ENCODE peak calls at places on chromosomes 1 and 21, in ten cellular contexts. One of them, this sample, is unnamed.

GRCh38 chr1:205430631-205431305 is 8.9 kb upstream of the LEMD1 start:
- DNase-seq in body of pancreas: peak; percentile 79
- DNase-seq in RWPE2: no peak
- DNase-seq in GM23338: peak; percentile 88
- DNase-seq in bronchial epithelial cell: peak; percentile 38
- DNase-seq in adrenal gland: peak; percentile 69
- DNase-seq in heart left ventricle: peak; percentile 42
- DNase-seq in OCI-LY7: peak; percentile 88
- DNase-seq in tibial artery: no peak
- DNase-seq in colonic mucosa: peak; percentile 80
- DNase-seq in this sample: no peak

GRCh38 chr1:89633745-89634625 is 1.1 kb downstream of the LRRC8C start:
- DNase-seq in body of pancreas: peak; percentile 7
- DNase-seq in RWPE2: no peak
- DNase-seq in GM23338: peak; percentile 56
- DNase-seq in bronchial epithelial cell: peak; percentile 40
- DNase-seq in adrenal gland: peak; percentile 33
- DNase-seq in heart left ventricle: peak; percentile 25
- DNase-seq in OCI-LY7: peak; percentile 55
- DNase-seq in tibial artery: no peak
- DNase-seq in colonic mucosa: peak; percentile 26
- DNase-seq in this sample: no peak

GRCh38 chr1:191152776-191153175 is 675.1 kb upstream of the BRINP3 start:
- DNase-seq in body of pancreas: no peak
- DNase-seq in RWPE2: no peak
- DNase-seq in GM23338: no peak
- DNase-seq in bronchial epithelial cell: no peak
- DNase-seq in adrenal gland: no peak
- DNase-seq in heart left ventricle: no peak
- DNase-seq in OCI-LY7: no peak
- DNase-seq in tibial artery: no peak
- DNase-seq in colonic mucosa: no peak
- DNase-seq in this sample: no peak

GRCh38 chr1:193957556-193958095 is 771.2 kb upstream of the B3GALT2 start:
- DNase-seq in body of pancreas: no peak
- DNase-seq in RWPE2: no peak
- DNase-seq in GM23338: no peak
- DNase-seq in bronchial epithelial cell: peak; percentile 15
- DNase-seq in adrenal gland: no peak
- DNase-seq in heart left ventricle: no peak
- DNase-seq in OCI-LY7: no peak
- DNase-seq in tibial artery: no peak
- DNase-seq in colonic mucosa: no peak
- DNase-seq in this sample: no peak

GRCh38 chr1:246537887-246538286 is 28.2 kb downstream of the TFB2M start:
- DNase-seq in body of pancreas: no peak
- DNase-seq in RWPE2: no peak
- DNase-seq in GM23338: no peak
- DNase-seq in bronchial epithelial cell: peak; percentile 50
- DNase-seq in adrenal gland: no peak
- DNase-seq in heart left ventricle: no peak
- DNase-seq in OCI-LY7: no peak
- DNase-seq in tibial artery: no peak
- DNase-seq in colonic mucosa: peak; percentile 51
- DNase-seq in this sample: no peak

GRCh38 chr1:9722378-9722749 is 70.8 kb downstream of the PIK3CD start:
- DNase-seq in body of pancreas: no peak
- DNase-seq in RWPE2: no peak
- DNase-seq in GM23338: no peak
- DNase-seq in bronchial epithelial cell: no peak
- DNase-seq in adrenal gland: no peak
- DNase-seq in heart left ventricle: no peak
- DNase-seq in OCI-LY7: no peak
- DNase-seq in tibial artery: no peak
- DNase-seq in colonic mucosa: no peak
- DNase-seq in this sample: no peak

GRCh38 chr1:213783273-213783672 is 204.5 kb upstream of the PROX1 start:
- DNase-seq in body of pancreas: no peak
- DNase-seq in RWPE2: no peak
- DNase-seq in GM23338: no peak
- DNase-seq in bronchial epithelial cell: no peak
- DNase-seq in adrenal gland: no peak
- DNase-seq in heart left ventricle: no peak
- DNase-seq in OCI-LY7: no peak
- DNase-seq in tibial artery: no peak
- DNase-seq in colonic mucosa: no peak
- DNase-seq in this sample: no peak

GRCh38 chr1:37497832-37498231 is 16.7 kb downstream of the MEAF6 start:
- DNase-seq in body of pancreas: peak; percentile 92
- DNase-seq in RWPE2: no peak
- DNase-seq in GM23338: no peak
- DNase-seq in bronchial epithelial cell: no peak
- DNase-seq in adrenal gland: no peak
- DNase-seq in heart left ventricle: no peak
- DNase-seq in OCI-LY7: no peak
- DNase-seq in tibial artery: no peak
- DNase-seq in colonic mucosa: peak; percentile 83
- DNase-seq in this sample: no peak

GRCh38 chr1:221117548-221117951 is 238.3 kb downstream of the HLX start:
- DNase-seq in body of pancreas: peak; percentile 79
- DNase-seq in RWPE2: no peak
- DNase-seq in GM23338: no peak
- DNase-seq in bronchial epithelial cell: no peak
- DNase-seq in adrenal gland: no peak
- DNase-seq in heart left ventricle: peak; percentile 39
- DNase-seq in OCI-LY7: no peak
- DNase-seq in tibial artery: peak; percentile 47
- DNase-seq in colonic mucosa: no peak
- DNase-seq in this sample: no peak

GRCh38 chr1:10651793-10652192 is 144.7 kb downstream of the CASZ1 start:
- DNase-seq in body of pancreas: peak; percentile 55
- DNase-seq in RWPE2: no peak
- DNase-seq in GM23338: peak; percentile 66
- DNase-seq in bronchial epithelial cell: no peak
- DNase-seq in adrenal gland: no peak
- DNase-seq in heart left ventricle: no peak
- DNase-seq in OCI-LY7: no peak
- DNase-seq in tibial artery: no peak
- DNase-seq in colonic mucosa: peak; percentile 44
- DNase-seq in this sample: no peak

GRCh38 chr1:99867682-99868081 is 17.5 kb downstream of the AGL start:
- DNase-seq in body of pancreas: no peak
- DNase-seq in RWPE2: no peak
- DNase-seq in GM23338: no peak
- DNase-seq in bronchial epithelial cell: no peak
- DNase-seq in adrenal gland: no peak
- DNase-seq in heart left ventricle: no peak
- DNase-seq in OCI-LY7: no peak
- DNase-seq in tibial artery: no peak
- DNase-seq in colonic mucosa: no peak
- DNase-seq in this sample: no peak

DNA sequence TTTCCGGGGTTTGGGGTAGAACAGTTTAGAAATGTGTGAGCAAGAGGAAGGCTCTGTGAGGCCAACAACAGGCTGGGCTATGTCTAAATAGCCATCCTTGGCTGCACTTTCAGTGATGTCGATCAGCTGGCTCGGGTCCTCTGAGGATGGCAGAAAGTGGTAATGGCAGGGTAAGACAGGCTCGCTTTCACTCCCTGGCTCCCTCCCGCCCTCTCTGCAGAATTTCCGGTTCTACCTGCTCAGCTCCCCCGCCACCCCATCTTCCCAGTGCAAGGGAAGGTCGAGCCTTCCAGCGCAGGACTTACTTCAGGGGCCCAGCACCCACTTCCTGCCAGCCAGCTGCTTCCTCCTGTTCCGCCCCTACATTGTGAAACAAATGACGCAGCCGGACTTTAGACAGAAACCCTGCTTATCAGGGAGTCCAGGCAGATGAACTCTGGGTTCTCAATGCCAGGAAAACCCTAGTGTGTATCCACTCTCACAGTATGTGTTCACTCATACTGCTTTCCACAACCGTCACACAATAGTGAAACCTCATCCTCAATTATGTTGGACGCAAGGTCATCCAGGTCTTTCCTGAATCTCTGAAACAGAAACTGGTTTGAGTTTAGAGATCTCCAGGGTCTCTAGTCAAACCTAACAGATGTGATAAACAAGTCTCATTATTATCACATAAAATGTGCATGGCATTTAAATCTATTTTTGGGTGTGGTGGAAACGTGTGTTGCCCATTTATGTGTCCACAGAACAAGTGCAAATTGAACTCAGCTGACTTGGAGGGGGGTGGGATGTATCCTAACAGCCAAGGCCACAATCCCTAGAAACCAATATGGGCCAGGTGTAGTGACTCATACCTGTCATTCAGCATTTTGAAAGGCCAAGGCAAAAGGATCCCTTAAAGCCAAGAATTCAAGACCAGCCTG is 7.1 kb downstream of the F11R start:
- DNase-seq in body of pancreas: peak; percentile 88
- DNase-seq in RWPE2: peak; percentile 95
- DNase-seq in GM23338: peak; percentile 93
- DNase-seq in bronchial epithelial cell: peak; percentile 97
- DNase-seq in adrenal gland: peak; percentile 97
- DNase-seq in heart left ventricle: peak; percentile 89
- DNase-seq in OCI-LY7: peak; percentile 88
- DNase-seq in tibial artery: peak; percentile 83
- DNase-seq in colonic mucosa: peak; percentile 94
- DNase-seq in this sample: peak; percentile 52
- H3K4me3 ChIP-seq in body of pancreas: no peak overlapping the region
- H3K4me3 ChIP-seq in RWPE2: no peak overlapping the region
- H3K4me3 ChIP-seq in GM23338: peak overlapping the region; percentile 41
- H3K4me3 ChIP-seq in bronchial epithelial cell: no peak overlapping the region
- H3K4me3 ChIP-seq in adrenal gland: no peak overlapping the region
- H3K4me3 ChIP-seq in heart left ventricle: no peak overlapping the region
- H3K4me3 ChIP-seq in OCI-LY7: peak overlapping the region; percentile 60
- H3K4me3 ChIP-seq in tibial artery: no peak overlapping the region
- H3K4me3 ChIP-seq in colonic mucosa: peak overlapping the region; percentile 12
- H3K4me3 ChIP-seq in this sample: peak overlapping the region; percentile 28

GRCh38 chr1:147618771-147619170 is 51.6 kb downstream of the ACP6 start:
- DNase-seq in body of pancreas: no peak
- DNase-seq in RWPE2: no peak
- DNase-seq in GM23338: no peak
- DNase-seq in bronchial epithelial cell: no peak
- DNase-seq in adrenal gland: no peak
- DNase-seq in heart left ventricle: no peak
- DNase-seq in OCI-LY7: no peak
- DNase-seq in tibial artery: no peak
- DNase-seq in colonic mucosa: no peak
- DNase-seq in this sample: no peak
- H3K36me3 ChIP-seq in body of pancreas: peaks cover 12% of the 10 kb centered on the region
- H3K36me3 ChIP-seq in RWPE2: peaks cover 44% of the 10 kb centered on the region
- H3K36me3 ChIP-seq in GM23338: peaks cover 37% of the 10 kb centered on the region
- H3K36me3 ChIP-seq in bronchial epithelial cell: peaks cover 14% of the 10 kb centered on the region
- H3K36me3 ChIP-seq in adrenal gland: no peaks in the 10 kb centered on the region
- H3K36me3 ChIP-seq in heart left ventricle: peaks cover 98% of the 10 kb centered on the region
- H3K36me3 ChIP-seq in OCI-LY7: peaks cover 59% of the 10 kb centered on the region
- H3K36me3 ChIP-seq in tibial artery: peaks cover 51% of the 10 kb centered on the region
- H3K36me3 ChIP-seq in colonic mucosa: no peaks in the 10 kb centered on the region
- H3K36me3 ChIP-seq in this sample: peaks cover 32% of the 10 kb centered on the region

GRCh38 chr21:19510057-19510456 is 1106.5 kb upstream of the TMPRSS15 start:
- DNase-seq in body of pancreas: no peak
- DNase-seq in RWPE2: no peak
- DNase-seq in GM23338: no peak
- DNase-seq in bronchial epithelial cell: no peak
- DNase-seq in adrenal gland: no peak
- DNase-seq in heart left ventricle: no peak
- DNase-seq in OCI-LY7: no peak
- DNase-seq in tibial artery: no peak
- DNase-seq in colonic mucosa: no peak
- DNase-seq in this sample: no peak

GRCh38 chr21:19508844-19509243 is 1105.3 kb upstream of the TMPRSS15 start:
- DNase-seq in body of pancreas: no peak
- DNase-seq in RWPE2: no peak
- DNase-seq in GM23338: no peak
- DNase-seq in bronchial epithelial cell: no peak
- DNase-seq in adrenal gland: no peak
- DNase-seq in heart left ventricle: no peak
- DNase-seq in OCI-LY7: no peak
- DNase-seq in tibial artery: no peak
- DNase-seq in colonic mucosa: no peak
- DNase-seq in this sample: no peak

GRCh38 chr21:19510653-19511052 is 1107.1 kb upstream of the TMPRSS15 start:
- DNase-seq in body of pancreas: no peak
- DNase-seq in RWPE2: no peak
- DNase-seq in GM23338: peak; percentile 19
- DNase-seq in bronchial epithelial cell: no peak
- DNase-seq in adrenal gland: no peak
- DNase-seq in heart left ventricle: no peak
- DNase-seq in OCI-LY7: no peak
- DNase-seq in tibial artery: no peak
- DNase-seq in colonic mucosa: no peak
- DNase-seq in this sample: no peak

GRCh38 chr21:19508442-19508841 is 1104.9 kb upstream of the TMPRSS15 start:
- DNase-seq in body of pancreas: no peak
- DNase-seq in RWPE2: no peak
- DNase-seq in GM23338: no peak
- DNase-seq in bronchial epithelial cell: no peak
- DNase-seq in adrenal gland: no peak
- DNase-seq in heart left ventricle: no peak
- DNase-seq in OCI-LY7: no peak
- DNase-seq in tibial artery: no peak
- DNase-seq in colonic mucosa: no peak
- DNase-seq in this sample: no peak

DNA sequence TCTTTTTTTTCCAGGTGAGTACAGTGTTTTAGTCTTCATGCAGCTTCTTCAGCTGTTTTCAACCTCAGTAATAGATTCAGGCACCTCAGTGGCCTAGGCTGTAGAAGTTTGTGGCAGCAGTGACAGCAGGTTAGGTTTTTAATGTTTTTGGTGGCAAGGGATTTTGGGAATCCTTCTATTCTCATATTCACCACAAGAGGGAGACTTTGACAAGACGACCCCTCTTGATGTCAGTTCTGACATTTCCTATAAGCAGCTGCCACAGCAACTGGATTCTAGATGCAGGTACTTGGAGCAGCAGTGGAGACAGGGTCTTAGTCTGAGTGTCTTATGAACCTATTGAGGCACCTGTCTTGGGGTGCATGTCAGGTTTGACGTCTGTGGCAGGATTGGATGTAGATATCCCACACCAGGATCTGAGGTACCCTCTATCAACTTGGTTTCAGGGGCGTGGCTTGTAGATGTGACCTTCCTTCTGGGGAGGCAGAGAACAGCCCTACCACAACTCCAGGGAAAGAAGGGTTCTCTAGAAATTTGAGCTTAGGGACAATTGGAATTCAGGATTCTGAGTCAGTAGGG is 1104.2 kb upstream of the TMPRSS15 start:
- DNase-seq in body of pancreas: no peak
- DNase-seq in RWPE2: no peak
- DNase-seq in GM23338: peak; percentile 65
- DNase-seq in bronchial epithelial cell: no peak
- DNase-seq in adrenal gland: no peak
- DNase-seq in heart left ventricle: no peak
- DNase-seq in OCI-LY7: peak; percentile 3
- DNase-seq in tibial artery: no peak
- DNase-seq in colonic mucosa: no peak
- DNase-seq in this sample: no peak
- TF ChIP-seq CTCF in body of pancreas: peak; percentile 36
- TF ChIP-seq CTCF in RWPE2: peak; percentile 65
- TF ChIP-seq CTCF in GM23338: peak; percentile 63
- TF ChIP-seq CTCF in bronchial epithelial cell: no peak
- TF ChIP-seq CTCF in adrenal gland: no peak
- TF ChIP-seq CTCF in heart left ventricle: no peak
- TF ChIP-seq CTCF in OCI-LY7: peak; percentile 66
- TF ChIP-seq CTCF in tibial artery: no peak
- TF ChIP-seq CTCF in colonic mucosa: peak; percentile 23
- TF ChIP-seq CTCF in this sample: no peak

GRCh38 chr1:233544304-233544703 is 69.6 kb upstream of the KCNK1 start:
- DNase-seq in body of pancreas: no peak
- DNase-seq in RWPE2: no peak
- DNase-seq in GM23338: no peak
- DNase-seq in bronchial epithelial cell: no peak
- DNase-seq in adrenal gland: no peak
- DNase-seq in heart left ventricle: no peak
- DNase-seq in OCI-LY7: no peak
- DNase-seq in tibial artery: no peak
- DNase-seq in colonic mucosa: no peak
- DNase-seq in this sample: no peak
- H3K4me3 ChIP-seq in body of pancreas: no peak overlapping the region
- H3K4me3 ChIP-seq in RWPE2: no peak overlapping the region
- H3K4me3 ChIP-seq in GM23338: no peak overlapping the region
- H3K4me3 ChIP-seq in bronchial epithelial cell: no peak overlapping the region
- H3K4me3 ChIP-seq in adrenal gland: no peak overlapping the region
- H3K4me3 ChIP-seq in heart left ventricle: no peak overlapping the region
- H3K4me3 ChIP-seq in OCI-LY7: no peak overlapping the region
- H3K4me3 ChIP-seq in tibial artery: no peak overlapping the region
- H3K4me3 ChIP-seq in colonic mucosa: no peak overlapping the region
- H3K4me3 ChIP-seq in this sample: no peak overlapping the region

This sample was measured in thoracic aorta.